ENCODE peak calls at places on chromosome 5, in ten cellular contexts. I, D, M, Z, H, X, P, G, U and O are unnamed samples.

GRCh38 chr5:38556599-38557308 is at the start of gene LIFR:
- DNase-seq in U (peak), H (peak), G (peak), X (peak), D (peak), I (peak), M (peak), Z (no peak), P (peak), O (peak)

GRCh38 chr5:8019719-8020218 is 150.8 kb downstream of the MTRR start:
- DNase-seq in M (no peak), G (no peak), Z (peak), X (no peak), U (no peak), I (no peak), D (peak), H (no peak), P (no peak), O (no peak)

GRCh38 chr5:67176931-67177330 is 19.7 kb downstream of the CD180 start:
- DNase-seq in G (no peak), H (no peak), M (no peak), X (no peak), I (no peak), U (no peak), P (no peak), D (no peak), Z (no peak), O (no peak)

GRCh38 chr5:94745786-94746730 is 127.6 kb downstream of the SLF1 start:
- DNase-seq in H (no peak), Z (no peak), I (peak), M (no peak), P (peak), X (no peak), G (no peak), D (peak), U (no peak), O (no peak)

GRCh38 chr5:60463179-60463868 is 236.6 kb downstream of the DEPDC1B start:
- DNase-seq in G (no peak), D (no peak), U (no peak), I (no peak), P (peak), Z (no peak), H (no peak), X (no peak), M (no peak), O (no peak)

GRCh38 chr5:161410640-161411039 is 135.9 kb downstream of the GABRB2 start:
- DNase-seq in Z (no peak), H (no peak), U (no peak), I (peak), X (no peak), G (no peak), M (peak), D (no peak), P (no peak), O (no peak)

GRCh38 chr5:82812575-82812974 is 264.6 kb downstream of the TMEM167A start:
- DNase-seq in M (no peak), D (no peak), P (peak), U (no peak), H (no peak), Z (no peak), G (no peak), X (no peak), I (peak), O (no peak)

GRCh38 chr5:113047733-113048652 is 71.4 kb downstream of the DCP2 start:
- DNase-seq in Z (no peak), U (no peak), X (no peak), I (no peak), H (no peak), D (peak), P (no peak), M (peak), G (no peak), O (peak)

GRCh38 chr5:176884571-176884890 is 14.6 kb downstream of the HK3 start:
- DNase-seq in X (no peak), P (no peak), H (no peak), G (no peak), I (no peak), M (no peak), U (no peak), Z (no peak), D (no peak), O (no peak)

GRCh38 chr5:177133845-177134652 is 476 bp downstream of the NSD1 start:
- DNase-seq in G (no peak), Z (peak), X (peak), I (peak), U (peak), P (no peak), M (peak), D (peak), H (peak), O (no peak)

GRCh38 chr5:111478266-111478665 is 34.1 kb downstream of the STARD4 start:
- DNase-seq in U (no peak), I (peak), P (no peak), G (no peak), H (no peak), M (no peak), X (no peak), Z (no peak), D (no peak), O (no peak)

GRCh38 chr5:87347841-87348240 is 64.9 kb downstream of the CCNH start:
- DNase-seq in Z (no peak), M (no peak), X (no peak), U (no peak), P (no peak), I (no peak), H (no peak), G (no peak), D (no peak), O (no peak)

GRCh38 chr5:101424530-101425175 is 521.6 kb upstream of the ST8SIA4 start:
- DNase-seq in X (no peak), G (no peak), M (no peak), U (no peak), I (peak), D (no peak), H (no peak), Z (no peak), P (peak), O (no peak)

GRCh38 chr5:35938518-35939227 is at the start of gene CAPSL:
- DNase-seq in X (peak), H (peak), G (peak), U (no peak), M (no peak), Z (no peak), I (peak), P (peak), D (peak), O (no peak)

GRCh38 chr5:127696688-127697087 is 6.5 kb upstream of the CCDC192 start:
- DNase-seq in H (no peak), P (no peak), G (no peak), I (peak), D (no peak), M (no peak), U (no peak), X (no peak), Z (no peak), O (no peak)

GRCh38 chr5:62690421-62690820 is 111.8 kb downstream of the LRRC70 start:
- DNase-seq in G (no peak), M (no peak), P (no peak), X (peak), I (no peak), U (no peak), Z (no peak), H (no peak), D (no peak), O (no peak)

GRCh38 chr5:28523887-28524637 is 1485.7 kb upstream of the CDH9 start:
- DNase-seq in D (no peak), G (peak), I (peak), U (no peak), X (peak), H (no peak), Z (no peak), M (no peak), P (peak), O (no peak)

GRCh38 chr5:91049800-91050199 is 333.3 kb downstream of the ARRDC3 start:
- DNase-seq in I (peak), Z (no peak), D (no peak), X (no peak), M (peak), P (no peak), G (no peak), U (no peak), H (no peak), O (no peak)

GRCh38 chr5:159135896-159136531 is 36.3 kb upstream of the EBF1 start:
- DNase-seq in H (no peak), Z (no peak), D (no peak), X (no peak), G (no peak), I (peak), P (peak), M (no peak), U (no peak), O (no peak)

GRCh38 chr5:9429691-9430215 is 116.1 kb downstream of the SEMA5A start:
- DNase-seq in M (no peak), X (no peak), Z (no peak), D (no peak), I (no peak), H (no peak), P (no peak), U (no peak), G (no peak), O (no peak)

GRCh38 chr5:77893225-77893860 is 117.2 kb upstream of the TBCA start:
- DNase-seq in D (no peak), U (no peak), X (peak), Z (peak), M (no peak), H (no peak), I (peak), G (peak), P (peak), O (no peak)

GRCh38 chr5:55868846-55869245 is 17.7 kb downstream of the IL31RA start:
- DNase-seq in X (no peak), D (no peak), I (peak), U (no peak), Z (peak), P (peak), H (no peak), G (peak), M (no peak), O (no peak)

GRCh38 chr5:98259595-98259994 is 513.9 kb upstream of the RGMB start:
- DNase-seq in D (no peak), M (no peak), H (no peak), X (no peak), G (no peak), Z (no peak), P (no peak), I (no peak), U (no peak), O (no peak)

GRCh38 chr5:180085837-180086236 is 14.3 kb upstream of the RNF130 start:
- DNase-seq in X (peak), P (no peak), U (no peak), I (no peak), D (no peak), M (no peak), Z (no peak), G (no peak), H (no peak), O (no peak)

GRCh38 chr5:122311400-122311887 is 593 bp upstream of the SNCAIP start:
- DNase-seq in M (no peak), I (no peak), G (no peak), Z (no peak), X (no peak), D (no peak), P (no peak), U (no peak), H (peak), O (no peak)

GRCh38 chr5:77957-78804 is 13.8 kb upstream of the PLEKHG4B start:
- DNase-seq in I (peak), M (no peak), G (peak), Z (peak), P (no peak), D (peak), U (no peak), H (no peak), X (peak), O (peak)

GRCh38 chr5:144036476-144036875 is 134.0 kb downstream of the YIPF5 start:
- DNase-seq in G (no peak), U (no peak), Z (no peak), I (peak), P (peak), H (no peak), D (no peak), X (no peak), M (no peak), O (no peak)

GRCh38 chr5:33260098-33260497 is 180.7 kb upstream of the TARS1 start:
- DNase-seq in I (peak), D (no peak), M (no peak), P (no peak), U (no peak), Z (no peak), X (no peak), G (no peak), H (no peak), O (no peak)

GRCh38 chr5:42949348-42950090 is 90.6 kb downstream of the ANXA2R start:
- DNase-seq in G (peak), X (no peak), D (peak), H (no peak), I (peak), P (peak), U (no peak), Z (no peak), M (peak), O (peak)

GRCh38 chr5:172911628-172911880 is 47.7 kb upstream of the RPL26L1 start:
- DNase-seq in X (no peak), P (no peak), D (no peak), Z (no peak), I (no peak), H (no peak), G (no peak), U (no peak), M (no peak), O (no peak)

GRCh38 chr5:134507495-134507894 is 18.0 kb upstream of the JADE2 start:
- DNase-seq in Z (no peak), P (no peak), M (no peak), D (no peak), I (no peak), H (no peak), X (no peak), G (no peak), U (no peak), O (no peak)

GRCh38 chr5:176954050-176954449 is 52.5 kb downstream of the UIMC1 start:
- DNase-seq in X (no peak), Z (no peak), P (no peak), U (no peak), I (no peak), D (no peak), G (no peak), M (no peak), H (no peak), O (no peak)

GRCh38 chr5:89179761-89180160 is 296.8 kb upstream of the MEF2C start:
- DNase-seq in M (no peak), P (no peak), D (no peak), Z (no peak), X (no peak), I (no peak), U (no peak), G (no peak), H (no peak), O (no peak)

GRCh38 chr5:17118631-17119030 is 98.8 kb upstream of the BASP1 start:
- DNase-seq in I (peak), P (peak), M (peak), Z (peak), U (no peak), X (peak), H (no peak), D (peak), G (peak), O (no peak)

GRCh38 chr5:155258139-155258538 is 244.6 kb downstream of the KIF4B start:
- DNase-seq in U (no peak), P (no peak), H (no peak), M (peak), G (no peak), X (no peak), Z (no peak), D (no peak), I (no peak), O (no peak)

GRCh38 chr5:143557061-143557818 is 153.8 kb upstream of the NR3C1 start:
- DNase-seq in H (no peak), G (peak), P (peak), U (no peak), Z (no peak), X (no peak), I (peak), M (no peak), D (peak), O (no peak)